ENCODE peak calls at places on chromosome 7, in eight cellular contexts. N, V, R, J, M, S, G and I are unnamed samples.
A peak's percentile ranks its signal among the peaks of the same experiment; 100 is the strongest.

GRCh38 chr7:133401225-133401624 is 148.3 kb downstream of the EXOC4 start:
- DNase-seq in R (no peak), J (no peak), M (no peak), G (no peak), S (no peak), N (peak; percentile 47), V (peak; percentile 19), I (no peak)

GRCh38 chr7:106283831-106284515 is 810 bp downstream of the NAMPT start:
- DNase-seq in N (peak; percentile 43), S (peak; percentile 43), J (peak; percentile 47), V (peak; percentile 56), R (peak; percentile 65), G (no peak), M (peak; percentile 72), I (peak; percentile 8)

GRCh38 chr7:105388373-105389089 is at the start of gene SRPK2:
- DNase-seq in V (peak; percentile 67), J (peak; percentile 84), G (no peak), M (peak; percentile 52), R (peak; percentile 84), S (peak; percentile 53), N (peak; percentile 70), I (peak; percentile 95)

GRCh38 chr7:55568613-55569268 is 3.6 kb downstream of the VOPP1 start:
- DNase-seq in N (peak; percentile 33), R (no peak), S (peak; percentile 61), M (peak; percentile 38), V (no peak), J (no peak), G (no peak), I (no peak)

GRCh38 chr7:98357751-98358161 is 43.1 kb downstream of the BAIAP2L1 start:
- DNase-seq in M (peak; percentile 47), S (peak; percentile 52), V (peak; percentile 79), R (no peak), J (no peak), N (peak; percentile 84), G (no peak), I (no peak)

GRCh38 chr7:132437730-132438129 is 138.5 kb downstream of the PLXNA4 start:
- DNase-seq in N (no peak), M (no peak), V (no peak), S (no peak), G (no peak), R (no peak), J (no peak), I (no peak)

GRCh38 chr7:106599343-106599698 is 61.6 kb downstream of the CCDC71L start:
- DNase-seq in N (no peak), S (no peak), J (no peak), V (no peak), M (no peak), G (no peak), R (no peak), I (no peak)

GRCh38 chr7:94908204-94909022 is 1.0 kb downstream of the PPP1R9A start:
- DNase-seq in J (no peak), S (peak; percentile 20), G (no peak), V (peak; percentile 9), R (peak; percentile 44), M (peak; percentile 14), N (peak; percentile 33), I (peak; percentile 29)

GRCh38 chr7:121279060-121279620 is 49.7 kb upstream of the WNT16 start:
- DNase-seq in V (no peak), G (no peak), N (peak; percentile 88), R (no peak), J (no peak), M (no peak), S (peak; percentile 51), I (no peak)

GRCh38 chr7:77867208-77867915 is 68.8 kb downstream of the PHTF2 start:
- DNase-seq in M (peak; percentile 28), J (no peak), G (no peak), V (peak; percentile 17), R (no peak), N (peak; percentile 71), S (peak; percentile 52), I (no peak)

GRCh38 chr7:155961241-155962190 is 149.3 kb upstream of the SHH start:
- DNase-seq in V (no peak), J (no peak), S (peak; percentile 10), R (peak; percentile 71), G (no peak), N (peak; percentile 98), M (peak; percentile 11), I (no peak)

GRCh38 chr7:156969972-156970420 is 20.5 kb downstream of the NOM1 start:
- DNase-seq in M (peak; percentile 32), S (peak; percentile 36), N (no peak), V (peak; percentile 35), J (peak; percentile 38), G (no peak), R (no peak), I (no peak)

GRCh38 chr7:85669139-85669692 is 482.4 kb upstream of the SEMA3D start:
- DNase-seq in V (no peak), S (no peak), N (no peak), R (no peak), J (no peak), M (no peak), G (no peak), I (no peak)

GRCh38 chr7:129642871-129643515 is 31.5 kb downstream of the NRF1 start:
- DNase-seq in V (no peak), M (no peak), R (no peak), G (no peak), N (peak; percentile 50), J (no peak), S (no peak), I (no peak)

GRCh38 chr7:27602766-27603165 is 59.9 kb downstream of the HIBADH start:
- DNase-seq in J (no peak), R (no peak), N (no peak), S (no peak), V (no peak), G (no peak), M (no peak), I (no peak)

GRCh38 chr7:134113655-134114054 is 13.5 kb upstream of the LRGUK start:
- DNase-seq in V (no peak), M (no peak), G (no peak), R (no peak), J (no peak), N (no peak), S (no peak), I (no peak)

DNA sequence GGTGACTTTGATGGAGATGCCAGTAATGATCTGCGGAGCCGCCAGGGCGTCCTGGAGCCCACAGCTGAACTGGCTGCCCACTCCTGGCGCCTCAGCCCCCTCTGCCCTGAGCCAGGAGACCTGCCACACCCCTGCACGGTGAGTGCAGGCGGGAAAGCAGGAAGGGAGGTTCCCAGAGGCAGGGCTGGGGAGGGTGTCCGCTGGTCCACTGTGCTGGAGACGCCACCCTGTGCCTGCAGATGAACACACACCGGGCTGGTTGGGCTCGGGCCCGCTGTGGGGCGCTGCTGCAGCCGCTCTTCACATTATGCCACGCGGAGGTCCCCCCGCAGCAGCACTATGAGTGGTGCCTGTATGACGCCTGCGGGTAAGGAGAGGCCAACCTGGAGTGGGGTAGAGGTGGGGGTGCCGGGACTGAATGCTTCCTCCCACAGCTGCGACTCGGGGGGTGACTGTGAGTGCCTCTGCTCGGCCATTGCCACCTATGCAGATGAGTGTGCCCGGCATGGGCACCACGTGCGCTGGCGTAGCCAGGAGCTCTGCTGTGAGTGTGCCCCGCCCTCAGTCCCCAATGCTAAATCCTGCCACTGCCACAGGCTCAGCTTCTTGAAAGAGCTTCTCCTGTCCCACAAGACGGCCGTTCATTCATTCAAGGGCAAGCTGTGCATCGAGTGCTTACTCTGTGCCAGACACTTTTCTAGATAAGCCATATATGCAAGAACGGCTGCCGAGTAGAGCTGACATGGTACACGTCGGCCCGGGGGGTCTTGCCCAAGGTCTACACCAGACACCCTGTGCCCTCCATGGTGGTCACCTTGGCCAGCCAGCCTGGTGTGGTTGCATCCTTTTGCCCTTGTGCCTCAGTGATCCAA is 14.3 kb upstream of the ZNF467 start:
- DNase-seq in G (no peak), M (no peak), N (no peak), S (no peak), R (peak; percentile 53), J (no peak), V (no peak), I (no peak)
- TF ChIP-seq CTCF in G (no peak), M (peak; percentile 17), N (no peak), S (peak; percentile 39), R (peak; percentile 33), J (peak; percentile 32), V (peak; percentile 21), I (no peak)

GRCh38 chr7:72163266-72163665 is 248.9 kb downstream of the CALN1 start:
- DNase-seq in J (no peak), R (no peak), G (no peak), N (no peak), V (no peak), M (no peak), S (no peak), I (no peak)

DNA sequence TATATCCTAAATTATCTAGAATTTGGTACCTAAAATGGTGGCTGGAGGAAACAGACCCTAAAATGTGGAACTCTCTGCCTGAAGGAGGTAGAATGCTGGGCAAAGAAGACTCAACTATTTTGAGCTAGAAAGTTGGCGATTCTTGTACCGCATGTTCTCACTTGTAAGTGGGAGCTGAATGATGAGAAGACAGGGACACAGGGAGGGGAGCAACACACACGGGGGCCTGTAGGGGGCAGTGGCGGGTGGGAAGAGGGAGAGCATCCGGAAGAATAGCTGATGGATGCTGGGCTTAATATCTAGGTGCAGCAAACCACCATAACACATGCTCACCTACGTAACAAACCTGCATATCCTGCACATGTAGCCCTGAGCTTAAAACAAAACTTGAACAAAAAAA is 250.6 kb downstream of the CALN1 start:
- DNase-seq in M (no peak), J (no peak), S (no peak), R (no peak), G (no peak), N (no peak), V (no peak), I (no peak)
- TF ChIP-seq CTCF in M (no peak), J (peak; percentile 59), S (no peak), R (no peak), G (peak; percentile 10), N (no peak), V (no peak), I (no peak)

GRCh38 chr7:154794147-154794780 is 208.7 kb downstream of the PAXIP1 start:
- DNase-seq in V (no peak), R (peak; percentile 33), M (no peak), S (no peak), N (no peak), G (no peak), J (no peak), I (no peak)
- TF ChIP-seq CTCF in V (no peak), R (peak; percentile 26), M (no peak), S (no peak), N (no peak), G (peak; percentile 37), J (no peak), I (no peak)

GRCh38 chr7:114310344-114311118 is 104.1 kb upstream of the FOXP2 start:
- DNase-seq in J (no peak), V (no peak), R (no peak), M (peak; percentile 3), N (no peak), G (no peak), S (no peak), I (no peak)
- TF ChIP-seq CTCF in J (peak; percentile 10), V (no peak), R (no peak), M (no peak), N (no peak), G (no peak), S (no peak), I (peak; percentile 19)